ENCODE peak calls at places on chromosomes 13 and 19, in ten cellular contexts. S is stomach; Z is HL-60; U is smooth muscle cell of the brain vasculature; C is left ventricle myocardium inferior; V is RCC 7860; F is kidney glomerular epithelial cell; A is A549; N is stimulated activated CD4-positive, alpha-beta T cell treated with anti-CD3 and anti-CD28 coated beads, Interleukin-2, amount 100 ng/mL, for 48 hours; O is AG08395. I is an unnamed sample.

GRCh38 chr13:112574476-112575294 is 13.3 kb downstream of the TUBGCP3 start:
- DNase-seq in S (no peak), Z (peak; percentile 37), U (peak; percentile 1), C (no peak), V (no peak), F (no peak), A (no peak), N (no peak), O (no peak), I (no peak)

GRCh38 chr19:681029-681626 is 4.9 kb downstream of the FSTL3 start:
- DNase-seq in S (peak; percentile 90), Z (peak; percentile 96), U (peak; percentile 87), C (peak; percentile 55), V (no peak), F (no peak), A (no peak), N (peak; percentile 95), O (no peak), I (peak; percentile 68)

GRCh38 chr19:48970139-48970766 is 5.1 kb downstream of the FTL start:
- DNase-seq in S (no peak), Z (no peak), U (no peak), C (no peak), V (no peak), F (no peak), A (no peak), N (no peak), O (no peak), I (no peak)

GRCh38 chr19:17078920-17079709 is 3.5 kb downstream of the MYO9B start:
- DNase-seq in S (no peak), Z (no peak), U (no peak), C (no peak), V (no peak), F (peak; percentile 50), A (no peak), N (no peak), O (no peak), I (no peak)

GRCh38 chr13:51234676-51235075 is 12.5 kb downstream of the FAM124A start:
- DNase-seq in S (no peak), Z (no peak), U (no peak), C (no peak), V (no peak), F (no peak), A (no peak), N (no peak), O (no peak), I (no peak)

GRCh38 chr13:114161644-114162532 is 17.2 kb upstream of the CFAP97D2 start:
- DNase-seq in S (peak; percentile 59), Z (peak; percentile 85), U (peak; percentile 4), C (peak; percentile 55), V (no peak), F (no peak), A (no peak), N (no peak), O (peak; percentile 59), I (no peak)

GRCh38 chr13:19665427-19665859 is 32.0 kb downstream of the MPHOSPH8 start:
- DNase-seq in S (no peak), Z (no peak), U (no peak), C (no peak), V (no peak), F (no peak), A (no peak), N (no peak), O (no peak), I (no peak)

GRCh38 chr13:98780451-98780850 is 28.0 kb upstream of the SLC15A1 start:
- DNase-seq in S (no peak), Z (no peak), U (no peak), C (no peak), V (no peak), F (no peak), A (no peak), N (no peak), O (no peak), I (no peak)

GRCh38 chr19:1111641-1112253 is 8.0 kb downstream of the GPX4 start:
- DNase-seq in S (no peak), Z (no peak), U (no peak), C (no peak), V (no peak), F (no peak), A (no peak), N (no peak), O (no peak), I (no peak)

GRCh38 chr13:84430441-84430840 is 548.2 kb upstream of the SLITRK1 start:
- DNase-seq in S (no peak), Z (no peak), U (no peak), C (no peak), V (no peak), F (no peak), A (no peak), N (no peak), O (no peak), I (no peak)

GRCh38 chr13:33610471-33611015 is 207.4 kb upstream of the RFC3 start:
- DNase-seq in S (no peak), Z (no peak), U (no peak), C (peak; percentile 78), V (peak; percentile 61), F (peak; percentile 47), A (no peak), N (peak; percentile 47), O (no peak), I (peak; percentile 1)

GRCh38 chr19:32191921-32192320 is 153.5 kb upstream of the ZNF507 start:
- DNase-seq in S (no peak), Z (no peak), U (no peak), C (no peak), V (no peak), F (no peak), A (no peak), N (no peak), O (no peak), I (no peak)

GRCh38 chr19:58058428-58058827 is 654 bp upstream of the ZNF135 start:
- DNase-seq in S (no peak), Z (no peak), U (no peak), C (no peak), V (no peak), F (no peak), A (no peak), N (no peak), O (no peak), I (no peak)

GRCh38 chr19:13172335-13173128 is 22.3 kb downstream of the IER2 start:
- DNase-seq in S (peak; percentile 88), Z (peak; percentile 43), U (no peak), C (peak; percentile 77), V (peak; percentile 96), F (peak; percentile 42), A (peak; percentile 60), N (peak; percentile 75), O (peak; percentile 82), I (no peak)

GRCh38 chr13:109159650-109160309 is 530.4 kb downstream of the MYO16 start:
- DNase-seq in S (no peak), Z (no peak), U (no peak), C (no peak), V (no peak), F (no peak), A (no peak), N (no peak), O (no peak), I (no peak)

GRCh38 chr19:55080915-55081772 is 5.5 kb downstream of the EPS8L1 start:
- DNase-seq in S (peak; percentile 66), Z (peak; percentile 96), U (no peak), C (peak; percentile 73), V (no peak), F (no peak), A (peak; percentile 77), N (peak; percentile 90), O (peak; percentile 61), I (no peak)

GRCh38 chr13:29948246-29948645 is 97.8 kb upstream of the UBL3 start:
- DNase-seq in S (no peak), Z (no peak), U (no peak), C (no peak), V (no peak), F (no peak), A (no peak), N (no peak), O (peak; percentile 40), I (no peak)

GRCh38 chr19:13072206-13072898 is 30.3 kb downstream of the LYL1 start:
- DNase-seq in S (no peak), Z (no peak), U (no peak), C (no peak), V (no peak), F (no peak), A (no peak), N (no peak), O (no peak), I (no peak)

GRCh38 chr19:40279120-40279551 is 6.0 kb downstream of the AKT2 start:
- DNase-seq in S (no peak), Z (no peak), U (peak; percentile 57), C (peak; percentile 80), V (no peak), F (no peak), A (no peak), N (no peak), O (peak; percentile 70), I (no peak)

GRCh38 chr19:28008695-28009094 is 1204.3 kb downstream of the UQCRFS1 start:
- DNase-seq in S (no peak), Z (no peak), U (no peak), C (no peak), V (no peak), F (no peak), A (no peak), N (no peak), O (no peak), I (no peak)

GRCh38 chr13:50993908-50994307 is 84.3 kb downstream of the RNASEH2B start:
- DNase-seq in S (no peak), Z (no peak), U (no peak), C (no peak), V (no peak), F (no peak), A (no peak), N (no peak), O (peak; percentile 56), I (no peak)

GRCh38 chr13:77979721-77980377 is 61.2 kb upstream of the EDNRB start:
- DNase-seq in S (no peak), Z (no peak), U (no peak), C (no peak), V (no peak), F (no peak), A (no peak), N (no peak), O (no peak), I (no peak)

GRCh38 chr13:34419025-34419424 is 523.0 kb upstream of the NBEA start:
- DNase-seq in S (no peak), Z (no peak), U (no peak), C (no peak), V (no peak), F (no peak), A (no peak), N (no peak), O (no peak), I (no peak)

GRCh38 chr13:111011899-111012298 is 97.0 kb upstream of the ANKRD10 start:
- DNase-seq in S (no peak), Z (no peak), U (no peak), C (no peak), V (no peak), F (no peak), A (no peak), N (no peak), O (peak; percentile 26), I (no peak)

GRCh38 chr19:32814046-32814445 is 55.5 kb downstream of the SLC7A9 start:
- DNase-seq in S (no peak), Z (no peak), U (no peak), C (no peak), V (no peak), F (no peak), A (no peak), N (no peak), O (no peak), I (no peak)

GRCh38 chr13:23620613-23621315 is 50.6 kb downstream of the TNFRSF19 start:
- DNase-seq in S (no peak), Z (no peak), U (no peak), C (no peak), V (no peak), F (no peak), A (no peak), N (no peak), O (no peak), I (no peak)

GRCh38 chr13:102651892-102652291 is 43.0 kb downstream of the METTL21C start:
- DNase-seq in S (no peak), Z (no peak), U (no peak), C (no peak), V (peak; percentile 21), F (peak; percentile 29), A (no peak), N (no peak), O (peak; percentile 9), I (no peak)

I was measured in NCI-H1048.